ENCODE peak calls at places on chromosomes 12 and 14, in four cellular contexts. One of them, this sample, is unnamed.

GRCh38 chr14:96082420-96083300 is 43.5 kb downstream of the C14orf132 start:
- DNase-seq in posterior cingulate gyrus: no peak
- DNase-seq in GM04504: no peak
- DNase-seq in SW 1271: no peak
- DNase-seq in this sample: no peak

GRCh38 chr12:14048949-14049545 is 67.6 kb upstream of the GRIN2B start:
- DNase-seq in SW 1271: no peak
- DNase-seq in posterior cingulate gyrus: no peak
- DNase-seq in GM04504: no peak
- DNase-seq in this sample: no peak

GRCh38 chr12:42770261-42770660 is 180.7 kb upstream of the PRICKLE1 start:
- DNase-seq in posterior cingulate gyrus: no peak
- DNase-seq in GM04504: no peak
- DNase-seq in SW 1271: no peak
- DNase-seq in this sample: no peak

GRCh38 chr12:102232446-102232845 is 34.8 kb upstream of the PMCH start:
- DNase-seq in SW 1271: no peak
- DNase-seq in posterior cingulate gyrus: no peak
- DNase-seq in GM04504: peak
- DNase-seq in this sample: peak

GRCh38 chr14:93039649-93040315 is 75.9 kb downstream of the ITPK1 start:
- DNase-seq in SW 1271: no peak
- DNase-seq in GM04504: no peak
- DNase-seq in posterior cingulate gyrus: no peak
- DNase-seq in this sample: no peak

GRCh38 chr12:11814362-11814761 is 164.9 kb downstream of the ETV6 start:
- DNase-seq in SW 1271: no peak
- DNase-seq in GM04504: peak
- DNase-seq in posterior cingulate gyrus: no peak
- DNase-seq in this sample: peak

GRCh38 chr12:74264692-74265091 is 272.9 kb upstream of the ATXN7L3B start:
- DNase-seq in SW 1271: no peak
- DNase-seq in posterior cingulate gyrus: no peak
- DNase-seq in GM04504: no peak
- DNase-seq in this sample: no peak

GRCh38 chr14:75978249-75978731 is 3.5 kb downstream of the TGFB3 start:
- DNase-seq in SW 1271: no peak
- DNase-seq in posterior cingulate gyrus: no peak
- DNase-seq in GM04504: no peak
- DNase-seq in this sample: no peak

GRCh38 chr12:93441111-93441616 is 583 bp downstream of the UBE2N start:
- DNase-seq in GM04504: no peak
- DNase-seq in SW 1271: no peak
- DNase-seq in posterior cingulate gyrus: no peak
- DNase-seq in this sample: peak

GRCh38 chr14:85531594-85532391 is 1.8 kb downstream of the FLRT2 start:
- DNase-seq in SW 1271: no peak
- DNase-seq in posterior cingulate gyrus: peak
- DNase-seq in GM04504: peak
- DNase-seq in this sample: peak

GRCh38 chr14:56216631-56217379 is 98.6 kb downstream of the PELI2 start:
- DNase-seq in GM04504: no peak
- DNase-seq in posterior cingulate gyrus: peak
- DNase-seq in SW 1271: no peak
- DNase-seq in this sample: peak

GRCh38 chr12:75725505-75726120 is 214.2 kb upstream of the KRR1 start:
- DNase-seq in GM04504: peak
- DNase-seq in SW 1271: peak
- DNase-seq in posterior cingulate gyrus: no peak
- DNase-seq in this sample: peak

GRCh38 chr12:76866146-76866545 is 12.7 kb downstream of the CSRP2 start:
- DNase-seq in GM04504: no peak
- DNase-seq in SW 1271: no peak
- DNase-seq in posterior cingulate gyrus: no peak
- DNase-seq in this sample: peak

GRCh38 chr12:21939435-21939834 is 1.8 kb downstream of the ABCC9 start:
- DNase-seq in SW 1271: no peak
- DNase-seq in GM04504: no peak
- DNase-seq in posterior cingulate gyrus: no peak
- DNase-seq in this sample: no peak

GRCh38 chr14:101789222-101789621 is 27.7 kb downstream of the PPP2R5C start:
- DNase-seq in SW 1271: no peak
- DNase-seq in GM04504: no peak
- DNase-seq in posterior cingulate gyrus: peak
- DNase-seq in this sample: no peak

GRCh38 chr12:28222081-28222700 is 31.9 kb downstream of the CCDC91 start:
- DNase-seq in posterior cingulate gyrus: no peak
- DNase-seq in SW 1271: no peak
- DNase-seq in GM04504: no peak
- DNase-seq in this sample: no peak

GRCh38 chr12:66188584-66189475 is at the start of gene IRAK3:
- DNase-seq in posterior cingulate gyrus: peak
- DNase-seq in SW 1271: no peak
- DNase-seq in GM04504: peak
- DNase-seq in this sample: peak

GRCh38 chr14:94922595-94923239 is 152.8 kb upstream of the GSC start:
- DNase-seq in SW 1271: no peak
- DNase-seq in GM04504: no peak
- DNase-seq in posterior cingulate gyrus: no peak
- DNase-seq in this sample: no peak

GRCh38 chr14:56170028-56170427 is 51.8 kb downstream of the PELI2 start:
- DNase-seq in SW 1271: no peak
- DNase-seq in GM04504: no peak
- DNase-seq in posterior cingulate gyrus: no peak
- DNase-seq in this sample: no peak

GRCh38 chr14:55416866-55417265 is 5.2 kb upstream of the ATG14 start:
- DNase-seq in SW 1271: no peak
- DNase-seq in GM04504: no peak
- DNase-seq in posterior cingulate gyrus: no peak
- DNase-seq in this sample: no peak

GRCh38 chr14:52551696-52552062 is 626 bp downstream of the TXNDC16 start:
- DNase-seq in GM04504: no peak
- DNase-seq in posterior cingulate gyrus: no peak
- DNase-seq in SW 1271: peak
- DNase-seq in this sample: peak

GRCh38 chr14:54637829-54638446 is 71.0 kb downstream of the SAMD4A start:
- DNase-seq in SW 1271: no peak
- DNase-seq in GM04504: no peak
- DNase-seq in posterior cingulate gyrus: no peak
- DNase-seq in this sample: no peak

GRCh38 chr14:75533791-75534190 is 11.5 kb downstream of the BATF start:
- DNase-seq in posterior cingulate gyrus: no peak
- DNase-seq in SW 1271: no peak
- DNase-seq in GM04504: no peak
- DNase-seq in this sample: no peak

This sample was measured in GM03348.